ENCODE peak calls at places on chromosomes 3 and 15, in five cellular contexts. G, Y, S, L and X are unnamed samples.

GRCh38 chr3:72270072-72270611 is 485.2 kb upstream of the PROK2 start:
- DNase-seq in G (peak), Y (no peak), S (peak), L (peak), X (no peak)

GRCh38 chr3:127442551-127442950 is 148.0 kb downstream of the TPRA1 start:
- DNase-seq in G (no peak), Y (no peak), S (no peak), L (no peak), X (no peak)

GRCh38 chr3:190840146-190840545 is 22.3 kb downstream of the GMNC start:
- DNase-seq in G (no peak), Y (no peak), S (no peak), L (peak), X (no peak)

GRCh38 chr15:66771351-66771650 is 69.3 kb downstream of the SMAD6 start:
- DNase-seq in G (no peak), Y (no peak), S (no peak), L (no peak), X (no peak)

GRCh38 chr3:120601554-120601953 is 5.4 kb downstream of the NDUFB4 start:
- DNase-seq in G (no peak), Y (no peak), S (no peak), L (no peak), X (no peak)

GRCh38 chr3:62246094-62246493 is 127.3 kb downstream of the FEZF2 start:
- DNase-seq in G (no peak), Y (no peak), S (no peak), L (no peak), X (no peak)

GRCh38 chr15:55518641-55519040 is 10.6 kb upstream of the DNAAF4 start:
- DNase-seq in G (no peak), Y (no peak), S (no peak), L (peak), X (no peak)

GRCh38 chr3:40191850-40192448 is 117.6 kb upstream of the EIF1B start:
- DNase-seq in G (peak), Y (peak), S (peak), L (peak), X (no peak)

GRCh38 chr3:184300377-184300717 is 1.3 kb downstream of the PSMD2 start:
- DNase-seq in G (no peak), Y (no peak), S (no peak), L (no peak), X (no peak)

GRCh38 chr3:74883690-74884089 is 269.2 kb upstream of the CNTN3 start:
- DNase-seq in G (no peak), Y (no peak), S (no peak), L (peak), X (no peak)

GRCh38 chr3:131072099-131072559 is 45.5 kb downstream of the NEK11 start:
- DNase-seq in G (no peak), Y (no peak), S (no peak), L (peak), X (no peak)

GRCh38 chr3:14837188-14837587 is 18.4 kb downstream of the FGD5 start:
- DNase-seq in G (no peak), Y (no peak), S (no peak), L (no peak), X (no peak)

GRCh38 chr3:123006587-123006986 is 21.0 kb downstream of the SEMA5B start:
- DNase-seq in G (no peak), Y (no peak), S (no peak), L (no peak), X (no peak)

GRCh38 chr3:168047190-168047795 is 48.4 kb downstream of the GOLIM4 start:
- DNase-seq in G (peak), Y (no peak), S (no peak), L (peak), X (no peak)

GRCh38 chr15:31434418-31435255 is 108.0 kb downstream of the KLF13 start:
- DNase-seq in G (peak), Y (peak), S (no peak), L (peak), X (peak)

GRCh38 chr3:132730891-132731580 is 8.8 kb upstream of the NPHP3 start:
- DNase-seq in G (peak), Y (no peak), S (peak), L (peak), X (no peak)

GRCh38 chr3:104367000-104367399 is 999.7 kb upstream of the ALCAM start:
- DNase-seq in G (no peak), Y (no peak), S (peak), L (peak), X (no peak)

GRCh38 chr3:21645121-21645897 is 105.7 kb downstream of the ZNF385D start:
- DNase-seq in G (no peak), Y (no peak), S (peak), L (peak), X (no peak)

GRCh38 chr3:185527364-185527763 is 25.0 kb downstream of the LIPH start:
- DNase-seq in G (no peak), Y (no peak), S (no peak), L (no peak), X (no peak)

GRCh38 chr3:182524711-182525401 is 268.4 kb upstream of the ATP11B start:
- DNase-seq in G (no peak), Y (no peak), S (no peak), L (no peak), X (no peak)

GRCh38 chr15:62969442-62970089 is 73.0 kb upstream of the TPM1 start:
- DNase-seq in G (no peak), Y (no peak), S (no peak), L (no peak), X (no peak)

GRCh38 chr15:69164807-69165636 is 4.6 kb downstream of the GLCE start:
- DNase-seq in G (no peak), Y (no peak), S (no peak), L (peak), X (no peak)

GRCh38 chr3:65714138-65714537 is 324.6 kb downstream of the MAGI1 start:
- DNase-seq in G (no peak), Y (no peak), S (no peak), L (no peak), X (no peak)

GRCh38 chr3:30256474-30256873 is 349.9 kb upstream of the TGFBR2 start:
- DNase-seq in G (peak), Y (no peak), S (no peak), L (no peak), X (no peak)

GRCh38 chr15:97084650-97085049 is 754.1 kb downstream of the NR2F2 start:
- DNase-seq in G (peak), Y (no peak), S (no peak), L (no peak), X (no peak)

GRCh38 chr3:25354071-25354470 is 74.0 kb upstream of the RARB start:
- DNase-seq in G (no peak), Y (no peak), S (no peak), L (no peak), X (no peak)

GRCh38 chr3:45635475-45636256 is 41.1 kb downstream of the LIMD1 start:
- DNase-seq in G (peak), Y (no peak), S (no peak), L (peak), X (no peak)

GRCh38 chr3:190811775-190812480 is 50.6 kb downstream of the GMNC start:
- DNase-seq in G (peak), Y (no peak), S (no peak), L (peak), X (no peak)

GRCh38 chr3:143885803-143886427 is 37.6 kb upstream of the SLC9A9 start:
- DNase-seq in G (peak), Y (no peak), S (no peak), L (peak), X (no peak)

GRCh38 chr3:190175490-190175889 is 54.8 kb upstream of the P3H2 start:
- DNase-seq in G (no peak), Y (no peak), S (no peak), L (peak), X (no peak)

GRCh38 chr15:99315636-99316035 is 64.4 kb downstream of the LRRC28 start:
- DNase-seq in G (no peak), Y (no peak), S (no peak), L (no peak), X (no peak)

GRCh38 chr3:70247955-70248354 is 64.5 kb downstream of the MDFIC2 start:
- DNase-seq in G (no peak), Y (no peak), S (no peak), L (no peak), X (no peak)

GRCh38 chr3:43919067-43919466 is 228.3 kb downstream of the ABHD5 start:
- DNase-seq in G (no peak), Y (no peak), S (no peak), L (no peak), X (no peak)

GRCh38 chr15:64717130-64717529 is 58.3 kb downstream of the RBPMS2 start:
- DNase-seq in G (no peak), Y (no peak), S (no peak), L (no peak), X (no peak)

GRCh38 chr15:99961011-99961441 is 227.8 kb upstream of the LYSMD4 start:
- DNase-seq in G (no peak), Y (no peak), S (peak), L (no peak), X (no peak)

GRCh38 chr3:99670556-99670950 is 32.2 kb downstream of the COL8A1 start:
- DNase-seq in G (no peak), Y (no peak), S (no peak), L (no peak), X (no peak)